ENCODE peak calls at places on chromosomes 16 and 17, in seven cellular contexts. A is frontal cortex; Y is HEK293T; I is cardiac fibroblast; C is HS-5; B is stimulated activated CD4-positive, alpha-beta T cell treated with anti-CD3 and anti-CD28 coated beads, Interleukin-2, amount 100 ng/mL, for 48 hours; U is stimulated activated CD8-positive, alpha-beta memory T cell treated with anti-CD3 and anti-CD28 coated beads, Interleukin-15, amount 100 ng/mL, for 24 hours. Z is an unnamed sample.

GRCh38 chr17:30238003-30238344 is 2.5 kb upstream of the SLC6A4 start:
- DNase-seq in A (no peak), Y (no peak), I (no peak), C (no peak), B (no peak), U (no peak), Z (no peak)

GRCh38 chr16:24737391-24737871 is 8.0 kb downstream of the TNRC6A start:
- DNase-seq in A (no peak), Y (no peak), I (peak), C (no peak), B (no peak), U (no peak), Z (no peak)

GRCh38 chr16:72721981-72722380 is 325.9 kb downstream of the ZFHX3 start:
- DNase-seq in A (no peak), Y (peak), I (no peak), C (no peak), B (no peak), U (no peak), Z (no peak)

GRCh38 chr16:77732241-77732946 is 10.1 kb downstream of the NUDT7 start:
- DNase-seq in A (no peak), Y (no peak), I (peak), C (no peak), B (no peak), U (no peak), Z (no peak)

GRCh38 chr17:77804796-77805426 is 153.6 kb upstream of the TNRC6C start:
- DNase-seq in A (no peak), Y (no peak), I (no peak), C (no peak), B (no peak), U (no peak), Z (no peak)

GRCh38 chr16:19991614-19992013 is 82.1 kb downstream of the GPR139 start:
- DNase-seq in A (no peak), Y (peak), I (no peak), C (no peak), B (no peak), U (no peak), Z (no peak)

GRCh38 chr17:8117367-8117979 is 841 bp downstream of the ALOXE3 start:
- DNase-seq in A (no peak), Y (no peak), I (no peak), C (no peak), B (no peak), U (no peak), Z (no peak)

GRCh38 chr16:70740919-70741778 is 55.3 kb upstream of the MTSS2 start:
- DNase-seq in A (no peak), Y (no peak), I (peak), C (peak), B (no peak), U (no peak), Z (no peak)

GRCh38 chr16:88010343-88010970 is 59.2 kb downstream of the BANP start:
- DNase-seq in A (no peak), Y (no peak), I (no peak), C (no peak), B (no peak), U (no peak), Z (no peak)

GRCh38 chr16:50480206-50480605 is 68.0 kb upstream of the NKD1 start:
- DNase-seq in A (no peak), Y (no peak), I (no peak), C (no peak), B (no peak), U (no peak), Z (no peak)

GRCh38 chr17:7295230-7296180 is 1.1 kb upstream of the YBX2 start:
- DNase-seq in A (no peak), Y (no peak), I (no peak), C (no peak), B (no peak), U (no peak), Z (no peak)

GRCh38 chr16:65070831-65071230 is 51.0 kb downstream of the CDH11 start:
- DNase-seq in A (peak), Y (no peak), I (peak), C (peak), B (no peak), U (no peak), Z (peak)

GRCh38 chr17:57242148-57242547 is 14.2 kb upstream of the MSI2 start:
- DNase-seq in A (no peak), Y (peak), I (peak), C (no peak), B (no peak), U (no peak), Z (no peak)

GRCh38 chr17:79955167-79955549 is 80.5 kb downstream of the TBC1D16 start:
- DNase-seq in A (no peak), Y (no peak), I (no peak), C (no peak), B (no peak), U (no peak), Z (no peak)

GRCh38 chr17:57916925-57917858 is 38.0 kb downstream of the CUEDC1 start:
- DNase-seq in A (no peak), Y (no peak), I (no peak), C (no peak), B (no peak), U (no peak), Z (no peak)

GRCh38 chr17:6510321-6511023 is 45.9 kb downstream of the PITPNM3 start:
- DNase-seq in A (no peak), Y (no peak), I (no peak), C (no peak), B (no peak), U (no peak), Z (no peak)

GRCh38 chr16:3001316-3001715 is 11.4 kb upstream of the CLDN9 start:
- DNase-seq in A (no peak), Y (no peak), I (no peak), C (no peak), B (no peak), U (no peak), Z (no peak)

GRCh38 chr17:76578376-76578775 is 7.3 kb downstream of the ST6GALNAC2 start:
- DNase-seq in A (no peak), Y (no peak), I (no peak), C (no peak), B (no peak), U (no peak), Z (peak)

GRCh38 chr16:69773255-69773947 is 11.3 kb downstream of the WWP2 start:
- DNase-seq in A (no peak), Y (no peak), I (no peak), C (no peak), B (no peak), U (no peak), Z (no peak)

GRCh38 chr16:3983081-3983520 is 102.6 kb upstream of the CREBBP start:
- DNase-seq in A (peak), Y (peak), I (peak), C (no peak), B (peak), U (no peak), Z (peak)

GRCh38 chr16:71344315-71344905 is 14.1 kb upstream of the CALB2 start:
- DNase-seq in A (no peak), Y (no peak), I (no peak), C (no peak), B (no peak), U (no peak), Z (no peak)

GRCh38 chr17:81090361-81091133 is 55.6 kb downstream of the BAIAP2 start:
- DNase-seq in A (no peak), Y (peak), I (peak), C (no peak), B (no peak), U (no peak), Z (no peak)

GRCh38 chr16:17409894-17410293 is 60.9 kb downstream of the XYLT1 start:
- DNase-seq in A (no peak), Y (no peak), I (no peak), C (no peak), B (no peak), U (no peak), Z (no peak)

GRCh38 chr16:73565263-73565662 is 517.3 kb upstream of the ZFHX3 start:
- DNase-seq in A (no peak), Y (no peak), I (no peak), C (peak), B (no peak), U (no peak), Z (no peak)

GRCh38 chr17:73657473-73658116 is 13.3 kb upstream of the SDK2 start:
- DNase-seq in A (no peak), Y (peak), I (peak), C (no peak), B (no peak), U (no peak), Z (no peak)

GRCh38 chr17:57708401-57708800 is 36.7 kb downstream of the CCDC182 start:
- DNase-seq in A (no peak), Y (peak), I (peak), C (no peak), B (no peak), U (no peak), Z (no peak)

GRCh38 chr16:29825145-29826044 is 5.1 kb downstream of the MVP start:
- DNase-seq in A (peak), Y (no peak), I (peak), C (peak), B (no peak), U (no peak), Z (no peak)

GRCh38 chr17:80023261-80024205 is 12.1 kb downstream of the TBC1D16 start:
- DNase-seq in A (no peak), Y (no peak), I (no peak), C (no peak), B (no peak), U (no peak), Z (no peak)

GRCh38 chr17:52149626-52150025 is 8.9 kb downstream of the CA10 start:
- DNase-seq in A (no peak), Y (no peak), I (no peak), C (no peak), B (no peak), U (no peak), Z (no peak)

GRCh38 chr17:17682737-17683675 is 1.7 kb downstream of the RAI1 start:
- DNase-seq in A (peak), Y (peak), I (peak), C (peak), B (peak), U (peak), Z (no peak)

GRCh38 chr16:457732-458400 is 32.4 kb downstream of the RAB11FIP3 start:
- DNase-seq in A (no peak), Y (no peak), I (peak), C (no peak), B (no peak), U (no peak), Z (no peak)

Z was measured in epithelial cell of prostate.